ENCODE peak calls at places on chromosomes 16 and 17, in ten cellular contexts. N is upper lobe of right lung, F is A673, G is foreskin fibroblast, Z is A549, Y is sigmoid colon, Q is suprapubic skin, P is cardiac fibroblast, T is pancreas, O is fibroblast of lung. D is an unnamed sample.

GRCh38 chr17:58788199-58788598 is 32.5 kb downstream of the PPM1E start:
- DNase-seq in N (no peak), Z (no peak), P (no peak), G (no peak), F (no peak), O (no peak), T (no peak), Q (no peak), Y (no peak), D (no peak)

GRCh38 chr16:71666928-71667707 is 41.1 kb downstream of the MARVELD3 start:
- DNase-seq in G (no peak), O (no peak), P (no peak), N (no peak), Z (peak), Y (no peak), T (no peak), F (no peak), Q (no peak), D (no peak)

GRCh38 chr16:77590707-77591106 is 131.6 kb upstream of the NUDT7 start:
- DNase-seq in O (no peak), F (no peak), N (no peak), Z (no peak), T (no peak), Y (no peak), Q (no peak), P (no peak), G (no peak), D (no peak)

GRCh38 chr17:81428121-81428515 is 32.9 kb downstream of the BAHCC1 start:
- DNase-seq in Z (no peak), P (no peak), N (no peak), Y (no peak), Q (no peak), F (peak), G (no peak), T (no peak), O (no peak), D (peak)

GRCh38 chr17:75611746-75612437 is 21.3 kb upstream of the SMIM5 start:
- DNase-seq in G (no peak), F (no peak), Z (no peak), T (no peak), N (no peak), O (no peak), Y (no peak), Q (no peak), P (no peak), D (no peak)

GRCh38 chr16:278863-279366 is 1.5 kb upstream of the ARHGDIG start:
- DNase-seq in Y (no peak), G (no peak), T (peak), Q (no peak), F (peak), P (peak), Z (peak), N (no peak), O (peak), D (no peak)

GRCh38 chr17:79838541-79839274 is 532 bp downstream of the CBX4 start:
- DNase-seq in Y (no peak), T (peak), G (peak), Q (no peak), O (peak), F (peak), Z (peak), N (peak), P (peak), D (peak)

GRCh38 chr16:3902731-3903130 is 22.2 kb upstream of the CREBBP start:
- DNase-seq in T (no peak), N (peak), Y (peak), Z (no peak), G (no peak), P (no peak), F (no peak), Q (no peak), O (no peak), D (no peak)

GRCh38 chr16:1080801-1081733 is 8.5 kb downstream of the SSTR5 start:
- DNase-seq in O (no peak), T (no peak), Q (no peak), P (no peak), Y (no peak), G (no peak), N (no peak), Z (no peak), F (peak), D (no peak)

GRCh38 chr17:13120864-13121263 is 103.0 kb upstream of the ELAC2 start:
- DNase-seq in Z (no peak), G (no peak), Q (no peak), N (no peak), T (no peak), P (no peak), F (no peak), O (no peak), Y (no peak), D (no peak)

GRCh38 chr17:40557531-40558299 is 7.6 kb downstream of the CCR7 start:
- DNase-seq in Y (no peak), T (peak), Q (peak), Z (no peak), N (peak), F (no peak), G (no peak), O (no peak), P (peak), D (no peak)

GRCh38 chr17:34527908-34528470 is 51.4 kb upstream of the TMEM132E start:
- DNase-seq in F (no peak), N (no peak), G (no peak), Y (no peak), Z (peak), P (no peak), O (no peak), T (no peak), Q (no peak), D (no peak)

GRCh38 chr16:3740186-3740585 is 22.9 kb upstream of the TRAP1 start:
- DNase-seq in T (no peak), O (no peak), Z (no peak), N (peak), Q (no peak), G (no peak), F (no peak), Y (peak), P (no peak), D (no peak)

GRCh38 chr17:68763551-68763950 is 162.4 kb upstream of the FAM20A start:
- DNase-seq in Y (no peak), Z (no peak), Q (no peak), G (no peak), P (peak), O (no peak), N (no peak), F (no peak), T (no peak), D (peak)

GRCh38 chr16:609984-610383 is 20.1 kb downstream of the RAB40C start:
- DNase-seq in N (no peak), Z (no peak), T (no peak), Q (no peak), P (no peak), Y (no peak), G (no peak), O (no peak), F (no peak), D (no peak)

GRCh38 chr16:30771726-30772125 is 9.6 kb downstream of the RNF40 start:
- DNase-seq in N (no peak), P (peak), T (no peak), F (no peak), Z (no peak), Y (no peak), Q (no peak), O (no peak), G (no peak), D (no peak)

GRCh38 chr17:9984768-9985167 is 79.7 kb upstream of the RCVRN start:
- DNase-seq in Y (no peak), O (no peak), Z (no peak), N (no peak), G (no peak), P (no peak), Q (no peak), F (no peak), T (no peak), D (no peak)

GRCh38 chr17:63405741-63406261 is 40.3 kb downstream of the CYB561 start:
- DNase-seq in F (peak), O (peak), T (no peak), Z (peak), Q (no peak), N (no peak), Y (no peak), P (peak), G (peak), D (peak)

GRCh38 chr16:86199871-86200700 is 301.1 kb downstream of the IRF8 start:
- DNase-seq in Q (peak), N (no peak), F (no peak), Z (no peak), O (peak), Y (peak), P (no peak), T (no peak), G (no peak), D (no peak)

GRCh38 chr16:57299009-57299718 is 14.7 kb upstream of the PLLP start:
- DNase-seq in P (peak), Y (peak), Q (no peak), F (peak), Z (peak), T (peak), G (peak), N (no peak), O (no peak), D (no peak)

GRCh38 chr17:13544292-13544691 is 57.4 kb downstream of the HS3ST3A1 start:
- DNase-seq in T (no peak), F (no peak), P (peak), G (peak), Q (no peak), N (peak), Y (peak), Z (peak), O (peak), D (peak)

GRCh38 chr16:14301150-14302030 is 230.3 kb downstream of the MRTFB start:
- DNase-seq in G (no peak), Q (no peak), O (no peak), Y (peak), Z (peak), P (no peak), T (peak), F (no peak), N (peak), D (peak)

GRCh38 chr16:14302031-14302398 is 230.9 kb downstream of the MRTFB start:
- DNase-seq in G (peak), Y (peak), T (peak), Q (no peak), O (peak), N (peak), Z (peak), P (peak), F (no peak), D (peak)

GRCh38 chr16:14298374-14299122 is 227.4 kb downstream of the MRTFB start:
- DNase-seq in Q (no peak), F (no peak), O (no peak), T (no peak), Z (no peak), G (no peak), P (no peak), N (peak), Y (no peak), D (no peak)

GRCh38 chr16:14302399-14303181 is 231.5 kb downstream of the MRTFB start:
- DNase-seq in Z (peak), N (no peak), Y (no peak), T (peak), F (peak), O (no peak), Q (no peak), P (no peak), G (no peak), D (no peak)

DNA sequence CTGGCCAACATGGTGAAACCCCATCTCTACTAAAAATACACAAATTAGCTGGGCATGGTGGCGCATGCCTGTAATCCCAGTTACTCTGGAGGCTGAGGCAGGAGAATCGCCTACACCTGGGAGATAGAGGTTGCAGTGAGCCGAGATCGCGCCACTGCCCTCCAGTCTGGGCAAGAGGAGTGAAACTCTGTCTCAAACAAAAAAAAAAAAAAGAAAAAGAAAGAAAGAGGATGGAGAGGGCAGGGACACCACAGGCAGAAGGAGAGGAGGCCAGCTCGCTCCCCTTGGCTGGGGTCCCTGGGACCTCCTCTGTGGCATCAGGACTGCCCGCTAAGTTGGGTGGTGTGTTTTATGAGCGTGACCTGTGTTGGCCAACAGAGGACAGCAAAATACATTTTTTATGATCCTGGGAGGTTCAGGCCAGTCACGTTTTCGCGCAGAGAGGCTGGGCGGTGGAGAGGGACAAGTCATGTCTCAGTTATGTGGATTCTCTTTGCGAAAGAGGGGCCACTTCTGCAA is 229.6 kb downstream of the MRTFB start:
- DNase-seq in T (peak), G (peak), Y (peak), Z (peak), P (peak), O (peak), N (peak), F (peak), Q (no peak), D (peak)
- TF ChIP-seq CTCF in T (peak), G (peak), Y (peak), Z (peak), P (peak), O (peak), N (peak), F (peak), Q (peak), D (peak)

GRCh38 chr16:50271148-50272041 is 5.0 kb downstream of the ADCY7 start:
- DNase-seq in N (no peak), O (no peak), Y (peak), F (no peak), Z (no peak), Q (no peak), T (no peak), P (no peak), G (no peak), D (no peak)
- H3K4me3 ChIP-seq in N (no peak), O (no peak), Y (no peak), F (no peak), Z (no peak), Q (no peak), T (no peak), P (no peak), G (no peak), D (no peak)

GRCh38 chr16:70611224-70611598 is 35.1 kb upstream of the IL34 start:
- DNase-seq in N (no peak), Z (no peak), Q (no peak), F (no peak), G (no peak), Y (no peak), T (no peak), O (no peak), P (no peak), D (no peak)
- TF ChIP-seq CTCF in N (no peak), Z (no peak), Q (no peak), F (no peak), G (no peak), Y (no peak), T (no peak), O (no peak), P (no peak), D (no peak)

GRCh38 chr16:62625291-62625690 is 589.1 kb upstream of the CDH8 start:
- DNase-seq in G (no peak), T (no peak), Y (no peak), Q (no peak), P (no peak), N (no peak), Z (no peak), F (no peak), O (no peak), D (no peak)

GRCh38 chr16:62615526-62615925 is 579.3 kb upstream of the CDH8 start:
- DNase-seq in Y (no peak), G (no peak), T (no peak), F (no peak), N (no peak), Z (no peak), P (no peak), O (no peak), Q (no peak), D (no peak)

GRCh38 chr16:62620259-62620658 is 584.0 kb upstream of the CDH8 start:
- DNase-seq in Q (no peak), O (no peak), Z (no peak), P (no peak), T (no peak), N (no peak), F (no peak), Y (no peak), G (no peak), D (no peak)
- H3K4me3 ChIP-seq in Q (no peak), O (no peak), Z (no peak), P (no peak), T (no peak), N (no peak), F (no peak), Y (no peak), G (no peak), D (no peak)

DNA sequence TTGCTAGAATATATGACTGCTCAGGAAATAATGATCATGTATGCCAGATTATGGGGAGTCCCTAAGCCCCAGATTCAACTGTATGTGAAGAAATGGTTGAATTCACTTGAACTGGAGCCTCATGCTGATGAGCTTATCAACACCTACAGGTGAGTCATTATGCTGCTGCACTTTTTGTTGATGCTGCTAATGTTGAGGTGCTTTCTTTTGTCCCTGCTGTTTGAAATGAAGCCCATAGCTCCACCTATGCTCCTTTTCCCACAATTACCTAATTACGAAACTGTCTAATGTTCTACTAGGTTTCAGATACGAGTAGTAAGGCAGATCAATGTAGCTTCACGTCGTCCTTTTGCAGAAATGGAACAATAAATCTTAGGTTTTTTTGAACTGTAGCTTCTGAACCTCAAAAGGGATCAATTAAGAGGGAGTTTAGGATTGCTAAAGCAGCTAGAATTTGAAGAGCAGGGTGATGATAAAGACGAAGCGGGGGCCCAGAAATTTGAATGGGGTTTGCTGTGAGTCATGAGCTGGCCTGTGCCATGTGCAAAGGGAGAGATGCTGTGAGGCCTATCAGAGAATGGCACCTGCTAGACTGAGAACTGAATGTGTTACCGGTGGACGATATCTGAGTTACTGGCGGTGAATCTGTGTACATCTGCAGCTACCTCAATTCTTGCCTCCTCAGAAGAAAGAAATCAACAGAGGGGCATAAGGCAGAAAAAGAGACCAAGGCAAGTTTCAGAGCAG is 6.1 kb upstream of the UQCRC2 start:
- DNase-seq in Y (no peak), Q (no peak), P (no peak), G (no peak), Z (no peak), F (no peak), N (no peak), O (no peak), T (no peak), D (no peak)
- TF ChIP-seq CTCF in Y (no peak), Q (no peak), P (no peak), G (no peak), Z (no peak), F (no peak), N (no peak), O (no peak), T (no peak), D (no peak)

DNA sequence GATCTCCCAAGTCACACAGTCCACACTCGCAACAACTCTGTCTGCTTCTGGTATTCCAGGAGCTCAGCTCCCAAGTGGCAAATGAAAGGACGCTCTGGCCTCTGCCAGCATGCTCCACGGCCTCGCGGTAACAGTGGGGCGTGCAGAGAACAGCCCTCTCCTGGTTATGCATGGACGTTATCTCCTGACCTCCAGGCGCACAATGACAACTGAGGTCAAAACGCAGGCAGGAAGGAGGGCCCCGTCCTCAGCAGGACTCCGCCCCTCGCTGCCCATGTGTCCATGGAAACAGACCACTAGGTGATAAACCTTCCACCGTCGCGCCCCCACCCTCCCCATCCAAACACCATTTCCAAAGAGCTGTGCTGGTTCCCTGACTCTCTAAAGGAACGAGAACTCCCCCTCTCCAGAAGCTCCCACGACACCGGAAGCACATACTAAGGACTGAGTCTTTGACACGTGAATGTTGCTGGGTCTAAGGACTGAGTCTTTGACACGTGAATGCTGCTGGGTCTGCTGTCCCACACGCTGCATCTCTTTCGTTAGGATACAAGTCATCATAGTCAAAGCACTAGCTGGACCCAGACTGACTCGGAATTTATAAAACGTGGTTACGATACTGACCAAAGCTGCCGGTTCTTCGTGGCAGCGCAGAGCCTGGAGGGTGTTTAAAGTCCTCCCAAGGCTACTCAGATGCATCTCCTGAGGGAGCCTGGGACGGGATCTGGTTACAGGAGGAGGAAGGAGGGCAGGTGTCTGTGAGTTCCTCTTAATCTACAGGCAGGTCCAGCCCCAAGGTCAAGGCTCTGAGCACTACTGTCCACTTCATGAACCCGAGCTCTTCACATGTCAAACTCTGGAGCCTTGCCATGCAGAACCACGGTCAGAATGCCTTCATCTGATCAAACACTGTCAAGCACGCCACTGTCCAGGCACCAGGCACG is 43.9 kb downstream of the KLHDC4 start:
- DNase-seq in N (no peak), G (no peak), P (no peak), Y (no peak), Q (no peak), Z (no peak), O (no peak), F (no peak), T (no peak), D (no peak)
- H3K4me3 ChIP-seq in N (no peak), G (no peak), P (no peak), Y (no peak), Q (no peak), Z (no peak), O (no peak), F (no peak), T (no peak), D (no peak)